ENCODE peak calls at places on chromosomes 12 and 14, in ten cellular contexts. F is CMK; P is skeletal muscle cell; I is naive thymus-derived CD4-positive, alpha-beta T cell; T is cardiac muscle cell; O is MM.1S; S is activated naive CD4-positive, alpha-beta T cell treated with anti-CD3 and anti-CD28 coated beads, Interleukin-2, amount 10 ng/mL, durations not matched to agents 7 days and 5 days; G is lower lobe of right lung; K is AG08395; H is HepG2. A is an unnamed sample.

GRCh38 chr12:107894589-107894988 is 120.1 kb downstream of the ASCL4 start:
- DNase-seq in F (no peak), P (no peak), I (no peak), T (no peak), O (no peak), S (no peak), G (no peak), K (no peak), H (no peak), A (no peak)

GRCh38 chr14:37870947-37871346 is 275.5 kb downstream of the TTC6 start:
- DNase-seq in F (no peak), P (no peak), I (no peak), T (no peak), O (no peak), S (no peak), G (no peak), K (no peak), H (peak; percentile 23), A (no peak)

GRCh38 chr14:94303111-94303510 is 10.0 kb upstream of the SERPINA10 start:
- DNase-seq in F (no peak), P (no peak), I (no peak), T (no peak), O (no peak), S (no peak), G (no peak), K (no peak), H (no peak), A (no peak)

GRCh38 chr14:95540236-95540635 is 5.4 kb downstream of the GLRX5 start:
- DNase-seq in F (no peak), P (no peak), I (no peak), T (no peak), O (no peak), S (no peak), G (no peak), K (no peak), H (no peak), A (no peak)

GRCh38 chr12:15778126-15778525 is 11.1 kb downstream of the EPS8 start:
- DNase-seq in F (no peak), P (no peak), I (no peak), T (no peak), O (no peak), S (no peak), G (no peak), K (no peak), H (no peak), A (no peak)

GRCh38 chr14:93090826-93091583 is 24.7 kb downstream of the ITPK1 start:
- DNase-seq in F (no peak), P (no peak), I (no peak), T (no peak), O (no peak), S (no peak), G (no peak), K (peak; percentile 53), H (no peak), A (no peak)

GRCh38 chr12:59149995-59150642 is 229.8 kb upstream of the LRIG3 start:
- DNase-seq in F (peak; percentile 12), P (peak; percentile 55), I (no peak), T (peak; percentile 86), O (peak; percentile 80), S (no peak), G (no peak), K (peak; percentile 62), H (peak; percentile 77), A (no peak)

GRCh38 chr14:97820781-97821180 is 1023.6 kb downstream of the VRK1 start:
- DNase-seq in F (no peak), P (no peak), I (no peak), T (no peak), O (no peak), S (no peak), G (no peak), K (no peak), H (no peak), A (no peak)

GRCh38 chr12:98814254-98814653 is 169.2 kb downstream of the APAF1 start:
- DNase-seq in F (no peak), P (no peak), I (no peak), T (no peak), O (no peak), S (no peak), G (no peak), K (no peak), H (no peak), A (no peak)

GRCh38 chr14:94571395-94571794 is 9.8 kb upstream of the SERPINA5 start:
- DNase-seq in F (no peak), P (no peak), I (no peak), T (no peak), O (no peak), S (no peak), G (no peak), K (no peak), H (no peak), A (no peak)

GRCh38 chr14:103021817-103022668 is 35.3 kb downstream of the CDC42BPB start:
- DNase-seq in F (no peak), P (no peak), I (no peak), T (no peak), O (no peak), S (no peak), G (no peak), K (peak; percentile 7), H (no peak), A (no peak)

GRCh38 chr12:53696285-53696654 is 20.4 kb upstream of the ATP5MC2 start:
- DNase-seq in F (no peak), P (peak; percentile 55), I (no peak), T (peak; percentile 83), O (peak; percentile 53), S (no peak), G (peak; percentile 57), K (peak; percentile 88), H (peak; percentile 82), A (no peak)

GRCh38 chr14:61218765-61219164 is 62.4 kb downstream of the TMEM30B start:
- DNase-seq in F (no peak), P (no peak), I (no peak), T (no peak), O (no peak), S (no peak), G (no peak), K (peak; percentile 31), H (no peak), A (no peak)

GRCh38 chr14:63302135-63302534 is 16.6 kb downstream of the GPHB5 start:
- DNase-seq in F (no peak), P (no peak), I (no peak), T (no peak), O (no peak), S (no peak), G (no peak), K (no peak), H (no peak), A (no peak)

GRCh38 chr12:51549637-51550036 is 41.4 kb upstream of the SCN8A start:
- DNase-seq in F (no peak), P (no peak), I (no peak), T (no peak), O (no peak), S (no peak), G (no peak), K (no peak), H (no peak), A (no peak)

GRCh38 chr12:125185740-125186470 is 120.7 kb downstream of the AACS start:
- DNase-seq in F (no peak), P (peak; percentile 34), I (no peak), T (peak; percentile 92), O (peak; percentile 64), S (peak; percentile 78), G (peak; percentile 80), K (peak; percentile 83), H (peak; percentile 53), A (no peak)